ENCODE peak calls at places on chromosomes 3 and 15, in five cellular contexts. One of them, this sample, is unnamed.

GRCh38 chr15:70341566-70341965 is 243.8 kb upstream of the TLE3 start:
- DNase-seq in endothelial cell: no peak
- DNase-seq in GM12892: no peak
- DNase-seq in caudate nucleus: no peak
- DNase-seq in NCI-H2107: no peak
- DNase-seq in this sample: no peak

GRCh38 chr3:169334994-169335393 is 328.5 kb downstream of the MECOM start:
- DNase-seq in endothelial cell: no peak
- DNase-seq in GM12892: no peak
- DNase-seq in caudate nucleus: no peak
- DNase-seq in NCI-H2107: no peak
- DNase-seq in this sample: no peak

GRCh38 chr3:72899349-72899765 is 11.5 kb downstream of the GXYLT2 start:
- DNase-seq in endothelial cell: no peak
- DNase-seq in GM12892: no peak
- DNase-seq in caudate nucleus: no peak
- DNase-seq in NCI-H2107: no peak
- DNase-seq in this sample: no peak

GRCh38 chr3:194404365-194405140 is 5.5 kb upstream of the GP5 start:
- DNase-seq in endothelial cell: peak; percentile 35
- DNase-seq in GM12892: no peak
- DNase-seq in caudate nucleus: no peak
- DNase-seq in NCI-H2107: peak; percentile 80
- DNase-seq in this sample: no peak

GRCh38 chr15:78907577-78907976 is 34.9 kb downstream of the MORF4L1 start:
- DNase-seq in endothelial cell: peak; percentile 48
- DNase-seq in GM12892: no peak
- DNase-seq in caudate nucleus: no peak
- DNase-seq in NCI-H2107: no peak
- DNase-seq in this sample: peak; percentile 17

GRCh38 chr3:108099679-108100428 is 9.0 kb upstream of the CD47 start:
- DNase-seq in endothelial cell: no peak
- DNase-seq in GM12892: no peak
- DNase-seq in caudate nucleus: no peak
- DNase-seq in NCI-H2107: no peak
- DNase-seq in this sample: no peak

GRCh38 chr15:51751687-51752683 is 588 bp downstream of the TMOD2 start:
- DNase-seq in endothelial cell: peak; percentile 50
- DNase-seq in GM12892: peak; percentile 35
- DNase-seq in caudate nucleus: no peak
- DNase-seq in NCI-H2107: no peak
- DNase-seq in this sample: no peak

GRCh38 chr3:5891721-5892120 is 704.2 kb downstream of the EDEM1 start:
- DNase-seq in endothelial cell: no peak
- DNase-seq in GM12892: no peak
- DNase-seq in caudate nucleus: no peak
- DNase-seq in NCI-H2107: no peak
- DNase-seq in this sample: no peak

GRCh38 chr15:25185791-25186190 is 231.0 kb downstream of the SNRPN start:
- DNase-seq in endothelial cell: no peak
- DNase-seq in GM12892: no peak
- DNase-seq in caudate nucleus: no peak
- DNase-seq in NCI-H2107: no peak
- DNase-seq in this sample: no peak

GRCh38 chr3:149042766-149043386 is 43.5 kb downstream of the HLTF start:
- DNase-seq in endothelial cell: no peak
- DNase-seq in GM12892: no peak
- DNase-seq in caudate nucleus: no peak
- DNase-seq in NCI-H2107: no peak
- DNase-seq in this sample: no peak

GRCh38 chr15:39706252-39706651 is 76.4 kb downstream of the FSIP1 start:
- DNase-seq in endothelial cell: no peak
- DNase-seq in GM12892: no peak
- DNase-seq in caudate nucleus: no peak
- DNase-seq in NCI-H2107: no peak
- DNase-seq in this sample: no peak

GRCh38 chr3:97871788-97872187 is 50.0 kb downstream of the CRYBG3 start:
- DNase-seq in endothelial cell: no peak
- DNase-seq in GM12892: no peak
- DNase-seq in caudate nucleus: no peak
- DNase-seq in NCI-H2107: no peak
- DNase-seq in this sample: no peak

GRCh38 chr3:165643433-165643824 is 193.8 kb downstream of the BCHE start:
- DNase-seq in endothelial cell: no peak
- DNase-seq in GM12892: no peak
- DNase-seq in caudate nucleus: no peak
- DNase-seq in NCI-H2107: no peak
- DNase-seq in this sample: no peak

GRCh38 chr3:64530434-64531049 is 157.3 kb downstream of the ADAMTS9 start:
- DNase-seq in endothelial cell: peak; percentile 58
- DNase-seq in GM12892: no peak
- DNase-seq in caudate nucleus: no peak
- DNase-seq in NCI-H2107: no peak
- DNase-seq in this sample: no peak

GRCh38 chr3:184682671-184683070 is 29.2 kb downstream of the MAGEF1 start:
- DNase-seq in endothelial cell: no peak
- DNase-seq in GM12892: no peak
- DNase-seq in caudate nucleus: no peak
- DNase-seq in NCI-H2107: no peak
- DNase-seq in this sample: no peak

GRCh38 chr3:168620854-168621253 is 525.1 kb upstream of the GOLIM4 start:
- DNase-seq in endothelial cell: peak; percentile 67
- DNase-seq in GM12892: no peak
- DNase-seq in caudate nucleus: peak; percentile 7
- DNase-seq in NCI-H2107: peak; percentile 27
- DNase-seq in this sample: peak; percentile 20

GRCh38 chr15:85329561-85330421 is 50.6 kb upstream of the AKAP13 start:
- DNase-seq in endothelial cell: no peak
- DNase-seq in GM12892: peak; percentile 33
- DNase-seq in caudate nucleus: no peak
- DNase-seq in NCI-H2107: no peak
- DNase-seq in this sample: no peak

GRCh38 chr15:41919954-41920538 is 26.2 kb upstream of the SPTBN5 start:
- DNase-seq in endothelial cell: no peak
- DNase-seq in GM12892: no peak
- DNase-seq in caudate nucleus: no peak
- DNase-seq in NCI-H2107: no peak
- DNase-seq in this sample: no peak

GRCh38 chr15:90060797-90061196 is 41.5 kb downstream of the IDH2 start:
- DNase-seq in endothelial cell: no peak
- DNase-seq in GM12892: no peak
- DNase-seq in caudate nucleus: no peak
- DNase-seq in NCI-H2107: no peak
- DNase-seq in this sample: no peak

GRCh38 chr3:150879141-150879540 is 26.1 kb downstream of the MINDY4B start:
- DNase-seq in endothelial cell: no peak
- DNase-seq in GM12892: no peak
- DNase-seq in caudate nucleus: no peak
- DNase-seq in NCI-H2107: no peak
- DNase-seq in this sample: no peak

GRCh38 chr15:58864602-58865419 is 68.7 kb downstream of the SLTM start:
- DNase-seq in endothelial cell: peak; percentile 9
- DNase-seq in GM12892: no peak
- DNase-seq in caudate nucleus: peak; percentile 10
- DNase-seq in NCI-H2107: no peak
- DNase-seq in this sample: no peak

GRCh38 chr3:184619348-184619747 is 57.8 kb downstream of the EPHB3 start:
- DNase-seq in endothelial cell: peak; percentile 67
- DNase-seq in GM12892: no peak
- DNase-seq in caudate nucleus: no peak
- DNase-seq in NCI-H2107: no peak
- DNase-seq in this sample: no peak

GRCh38 chr3:28835751-28836150 is 445.1 kb upstream of the RBMS3 start:
- DNase-seq in endothelial cell: no peak
- DNase-seq in GM12892: no peak
- DNase-seq in caudate nucleus: no peak
- DNase-seq in NCI-H2107: peak; percentile 3
- DNase-seq in this sample: no peak

GRCh38 chr3:98718730-98719129 is 44.4 kb upstream of the ST3GAL6 start:
- DNase-seq in endothelial cell: no peak
- DNase-seq in GM12892: no peak
- DNase-seq in caudate nucleus: no peak
- DNase-seq in NCI-H2107: no peak
- DNase-seq in this sample: no peak